ENCODE peak calls at places on chromosome 20, in five cellular contexts. I, Q, L, O and K are unnamed samples.

GRCh38 chr20:63794614-63795013 is 36.5 kb downstream of the ZBTB46 start:
- DNase-seq in L (no peak), Q (no peak), O (no peak), I (no peak), K (no peak)

GRCh38 chr20:39029324-39029820 is 67.2 kb downstream of the DHX35 start:
- DNase-seq in O (no peak), L (no peak), I (no peak), Q (no peak), K (no peak)

GRCh38 chr20:4942336-4942735 is 59.0 kb downstream of the SLC23A2 start:
- DNase-seq in Q (no peak), O (no peak), L (no peak), I (peak; percentile 65), K (no peak)

GRCh38 chr20:11170025-11170424 is 496.2 kb upstream of the JAG1 start:
- DNase-seq in O (no peak), L (no peak), Q (no peak), I (no peak), K (no peak)

GRCh38 chr20:6704132-6704861 is 63.2 kb upstream of the BMP2 start:
- DNase-seq in Q (peak; percentile 59), O (no peak), L (peak; percentile 77), I (peak; percentile 78), K (no peak)

GRCh38 chr20:16392346-16392745 is 180.9 kb downstream of the KIF16B start:
- DNase-seq in Q (no peak), L (no peak), I (no peak), O (no peak), K (no peak)

GRCh38 chr20:21395666-21396044 is 1.7 kb downstream of the NKX2-4 start:
- DNase-seq in O (no peak), L (no peak), I (peak; percentile 48), Q (no peak), K (no peak)

GRCh38 chr20:62545271-62545670 is 69.5 kb upstream of the GATA5 start:
- DNase-seq in I (no peak), Q (no peak), O (no peak), L (no peak), K (no peak)

GRCh38 chr20:48686238-48687096 is 141.3 kb downstream of the PREX1 start:
- DNase-seq in O (no peak), Q (peak; percentile 45), L (peak; percentile 46), I (peak; percentile 32), K (peak; percentile 42)

GRCh38 chr20:33249456-33249855 is 13.7 kb downstream of the BPIFA1 start:
- DNase-seq in O (no peak), Q (no peak), L (no peak), I (no peak), K (no peak)

DNA sequence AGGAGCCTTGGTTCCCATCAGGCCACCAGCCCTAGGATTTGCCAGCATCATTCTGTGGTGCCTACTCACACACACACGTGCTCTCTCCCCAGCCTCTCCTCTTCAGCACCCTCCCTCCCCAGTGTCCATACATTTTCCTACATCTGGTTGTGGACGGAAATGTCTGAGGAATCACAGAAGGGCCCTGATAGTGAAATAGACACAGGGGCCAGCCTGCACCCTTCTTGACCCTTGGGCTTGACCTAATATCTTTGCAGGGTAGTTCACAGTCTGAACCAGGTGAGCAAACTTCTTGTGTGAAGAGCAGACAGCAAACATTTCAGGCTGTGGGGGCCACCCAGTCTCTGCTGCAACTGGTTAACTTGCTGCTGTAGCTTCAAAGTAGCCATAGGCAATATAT is 108.5 kb upstream of the NXT1 start:
- DNase-seq in Q (no peak), O (no peak), L (no peak), I (no peak), K (no peak)
- H3K4me1 ChIP-seq in Q (peaks cover 3% of the 10 kb centered on the region), O (peaks cover 2% of the 10 kb centered on the region), L (no peaks in the 10 kb centered on the region), I (peaks cover 3% of the 10 kb centered on the region), K (peaks cover 17% of the 10 kb centered on the region)

GRCh38 chr20:59770270-59770669 is 163.2 kb downstream of the SYCP2 start:
- DNase-seq in O (no peak), Q (no peak), I (no peak), L (no peak), K (no peak)
- TF ChIP-seq CTCF in O (no peak), Q (no peak), I (no peak), L (no peak), K (no peak)

GRCh38 chr20:31527266-31527665 is 13.0 kb downstream of the HM13 start:
- DNase-seq in Q (no peak), L (no peak), I (no peak), O (no peak), K (no peak)
- H3K36me3 ChIP-seq in Q (peaks cover 44% of the 10 kb centered on the region), L (no peaks in the 10 kb centered on the region), I (peaks cover 8% of the 10 kb centered on the region), O (no peaks in the 10 kb centered on the region), K (peaks cover 28% of the 10 kb centered on the region)

GRCh38 chr20:17576215-17576614 is 6.3 kb downstream of the DSTN start:
- DNase-seq in O (no peak), L (no peak), I (no peak), Q (no peak), K (no peak)
- H3K4me1 ChIP-seq in O (peaks cover 11% of the 10 kb centered on the region), L (peaks cover 14% of the 10 kb centered on the region), I (peaks cover 8% of the 10 kb centered on the region), Q (peaks cover 97% of the 10 kb centered on the region), K (peaks cover 64% of the 10 kb centered on the region)

GRCh38 chr20:59159091-59159821 is 4.4 kb upstream of the ZNF831 start:
- DNase-seq in O (no peak), I (no peak), L (no peak), Q (no peak), K (no peak)
- TF ChIP-seq CTCF in O (no peak), I (no peak), L (no peak), Q (no peak), K (no peak)

DNA sequence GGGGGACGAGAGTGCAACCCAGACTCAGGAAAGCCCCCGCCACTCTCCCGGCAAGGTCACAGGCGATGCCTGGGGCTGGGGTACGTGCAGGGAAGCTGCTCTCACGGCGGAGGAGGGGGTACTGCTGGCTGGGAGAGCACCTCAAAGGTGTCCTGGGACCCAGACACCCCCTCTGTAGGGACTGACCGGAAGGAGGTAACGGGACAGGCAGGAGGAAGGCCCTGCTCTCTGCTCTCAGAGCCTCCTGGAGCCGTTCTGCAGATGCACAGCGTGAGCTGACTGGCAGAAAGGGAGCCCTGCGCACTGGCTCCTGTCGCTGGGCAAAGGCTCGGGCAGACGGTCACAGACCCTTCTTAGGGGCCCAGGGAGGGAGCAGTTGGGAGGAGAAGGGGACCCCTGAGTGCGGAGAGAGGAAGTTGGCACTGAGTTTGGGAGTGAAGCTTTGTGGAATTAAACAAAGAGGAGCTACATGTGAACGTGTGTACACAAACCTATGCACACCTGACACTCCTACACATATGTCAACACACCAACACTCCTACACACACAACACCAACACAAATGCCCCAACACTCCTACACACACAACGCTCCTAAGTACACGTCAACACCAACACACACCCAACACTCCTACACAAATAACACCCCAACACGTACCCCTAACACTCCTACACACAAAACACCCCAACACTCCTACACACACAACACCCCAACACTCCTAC is 39.7 kb upstream of the ZBP1 start:
- DNase-seq in I (no peak), L (peak; percentile 4), O (peak; percentile 17), Q (peak; percentile 18), K (no peak)
- H3K36me3 ChIP-seq in I (no peaks in the 10 kb centered on the region), L (no peaks in the 10 kb centered on the region), O (no peaks in the 10 kb centered on the region), Q (peaks cover 10% of the 10 kb centered on the region), K (peaks cover 10% of the 10 kb centered on the region)

GRCh38 chr20:43941476-43942212 is 27.0 kb downstream of the TOX2 start:
- DNase-seq in O (no peak), I (peak; percentile 31), Q (no peak), L (no peak), K (no peak)

GRCh38 chr20:43942213-43942590 is 27.6 kb downstream of the TOX2 start:
- DNase-seq in L (no peak), Q (no peak), I (no peak), O (no peak), K (no peak)

GRCh38 chr20:43944653-43945235 is 30.1 kb downstream of the TOX2 start:
- DNase-seq in L (no peak), I (no peak), Q (no peak), O (no peak), K (no peak)

GRCh38 chr20:43943725-43944124 is 29.1 kb downstream of the TOX2 start:
- DNase-seq in L (no peak), O (no peak), Q (no peak), I (no peak), K (no peak)

GRCh38 chr20:43942661-43943285 is 28.1 kb downstream of the TOX2 start:
- DNase-seq in O (no peak), L (no peak), I (peak; percentile 76), Q (no peak), K (no peak)
- H3K4me1 ChIP-seq in O (peaks cover 2% of the 10 kb centered on the region), L (peaks cover 18% of the 10 kb centered on the region), I (peaks cover 40% of the 10 kb centered on the region), Q (peaks cover 29% of the 10 kb centered on the region), K (peaks cover 7% of the 10 kb centered on the region)